ENCODE peak calls at places on chromosomes 3 and 15, in five cellular contexts. M, C, L, B and E are unnamed samples.
A peak's percentile ranks its signal among the peaks of the same experiment; 100 is the strongest.

GRCh38 chr3:190491533-190492054 is 22.3 kb upstream of the IL1RAP start:
- DNase-seq in C (no peak), B (no peak), L (no peak), M (no peak), E (no peak)

GRCh38 chr15:92914768-92915221 is 14.7 kb downstream of the CHD2 start:
- DNase-seq in C (no peak), M (no peak), B (no peak), L (no peak), E (no peak)

GRCh38 chr15:39767921-39768320 is 14.7 kb downstream of the FSIP1 start:
- DNase-seq in L (no peak), C (no peak), B (no peak), M (no peak), E (no peak)

GRCh38 chr3:156742401-156742800 is 68.0 kb downstream of the TIPARP start:
- DNase-seq in M (no peak), L (no peak), B (no peak), C (no peak), E (no peak)

GRCh38 chr3:194274424-194275085 is 76.6 kb downstream of the CPN2 start:
- DNase-seq in B (no peak), C (no peak), M (no peak), L (no peak), E (no peak)

GRCh38 chr15:93200448-93201226 is 111.6 kb upstream of the RGMA start:
- DNase-seq in C (no peak), M (no peak), L (no peak), B (no peak), E (no peak)

GRCh38 chr15:100170280-100170654 is 171.5 kb downstream of the ADAMTS17 start:
- DNase-seq in C (no peak), B (no peak), M (no peak), L (no peak), E (no peak)

GRCh38 chr3:159764211-159765024 is 224.2 kb upstream of the IL12A start:
- DNase-seq in C (peak; percentile 82), M (peak; percentile 46), L (no peak), B (peak; percentile 70), E (peak; percentile 85)

GRCh38 chr3:21785765-21786453 is 34.9 kb upstream of the ZNF385D start:
- DNase-seq in L (no peak), M (no peak), B (no peak), C (no peak), E (no peak)

GRCh38 chr3:25534007-25534406 is 105.9 kb downstream of the RARB start:
- DNase-seq in C (no peak), M (no peak), L (no peak), B (no peak), E (no peak)

DNA sequence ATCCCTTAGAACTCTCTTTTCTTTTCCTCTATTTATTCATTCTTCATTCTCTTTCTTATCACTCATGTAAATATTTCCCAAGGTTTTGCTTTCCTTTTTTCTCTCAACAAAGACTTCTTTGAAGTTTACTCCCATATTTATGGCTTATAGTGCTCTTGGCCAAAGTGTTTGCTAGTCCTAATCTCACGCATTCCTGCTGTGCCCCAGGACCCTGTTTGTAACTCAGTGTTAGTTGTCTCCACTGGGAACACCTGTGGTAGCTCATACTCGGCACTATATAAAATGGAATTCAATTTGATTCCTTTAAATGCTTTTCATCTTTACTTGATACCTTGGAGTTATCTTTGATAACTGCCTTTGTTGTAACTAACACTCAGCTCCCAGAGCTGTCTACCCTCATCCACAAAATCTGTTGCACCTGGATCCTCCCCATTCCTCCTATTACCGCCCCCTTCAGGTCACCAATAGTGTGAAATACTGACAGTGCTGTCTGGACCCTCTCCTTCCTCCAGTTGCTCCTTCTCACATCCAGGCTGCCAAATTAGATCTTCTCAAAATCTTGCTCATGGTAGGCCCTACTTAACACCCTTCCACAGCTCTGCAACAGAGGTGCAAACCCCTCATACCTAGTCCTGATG is 76.8 kb downstream of the TIGIT start:
- DNase-seq in M (no peak), C (no peak), L (no peak), B (no peak), E (no peak)
- TF ChIP-seq CTCF in M (no peak), C (peak; percentile 5), L (peak; percentile 32), B (peak; percentile 41), E (peak; percentile 50)

GRCh38 chr15:56017920-56018319 is 24.5 kb upstream of the NEDD4 start:
- DNase-seq in B (no peak), C (no peak), L (no peak), M (no peak), E (no peak)
- TF ChIP-seq CTCF in B (peak; percentile 21), C (no peak), L (peak; percentile 28), M (no peak), E (no peak)

GRCh38 chr3:66500575-66501482 is at the start of gene LRIG1:
- DNase-seq in L (peak; percentile 100), B (peak; percentile 99), M (peak; percentile 100), C (peak; percentile 99), E (peak; percentile 97)
- TF ChIP-seq CTCF in L (peak; percentile 74), B (no peak), M (no peak), C (no peak), E (peak; percentile 72)

GRCh38 chr3:45506751-45507391 is 87.7 kb upstream of the LIMD1 start:
- DNase-seq in L (no peak), C (no peak), B (no peak), M (no peak), E (no peak)

GRCh38 chr3:45508659-45509037 is 85.9 kb upstream of the LIMD1 start:
- DNase-seq in L (no peak), B (no peak), C (no peak), M (no peak), E (no peak)

GRCh38 chr3:45509038-45509767 is 85.3 kb upstream of the LIMD1 start:
- DNase-seq in C (peak; percentile 94), M (no peak), B (peak; percentile 97), L (no peak), E (peak; percentile 93)

GRCh38 chr3:45506084-45506483 is 88.5 kb upstream of the LIMD1 start:
- DNase-seq in C (no peak), B (no peak), L (no peak), M (no peak), E (no peak)

GRCh38 chr3:45507820-45508317 is 86.7 kb upstream of the LIMD1 start:
- DNase-seq in C (no peak), B (peak; percentile 78), M (peak; percentile 59), L (no peak), E (peak; percentile 13)
- TF ChIP-seq CTCF in C (peak; percentile 53), B (peak; percentile 83), M (peak; percentile 68), L (peak; percentile 84), E (peak; percentile 49)

DNA sequence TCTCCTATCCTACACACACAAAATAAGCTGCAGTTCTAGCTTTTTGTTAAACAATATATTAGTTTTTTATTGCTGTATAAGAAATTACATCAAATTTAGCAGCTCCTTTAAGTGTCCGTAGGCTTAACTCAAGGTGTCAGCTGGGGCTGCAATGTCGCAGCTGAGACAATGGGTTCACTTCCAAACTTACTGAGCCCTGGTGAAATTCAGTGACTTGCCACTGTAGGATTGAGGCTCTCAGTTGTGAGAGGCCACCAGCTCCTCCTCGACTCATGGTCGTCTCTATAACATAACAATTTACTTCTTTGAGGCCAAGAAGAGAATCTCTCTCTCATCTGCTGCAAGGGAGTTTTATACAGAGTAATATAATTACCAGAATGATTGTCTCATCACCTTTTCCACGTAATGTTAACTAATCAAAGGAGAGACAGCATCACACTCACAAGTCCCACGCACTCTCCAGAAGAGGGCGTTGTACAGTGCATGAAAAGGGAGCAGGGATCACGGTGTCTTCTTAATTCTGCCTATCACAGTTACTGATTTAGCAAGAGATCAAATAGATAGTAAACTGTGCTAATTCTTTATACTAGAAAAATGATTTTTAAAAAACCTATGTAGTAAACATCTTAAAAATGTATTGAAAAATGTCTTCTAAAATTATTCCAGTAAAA is 735.6 kb upstream of the GBE1 start:
- DNase-seq in B (no peak), C (no peak), L (no peak), M (no peak), E (no peak)
- TF ChIP-seq CTCF in B (no peak), C (no peak), L (peak; percentile 72), M (peak; percentile 50), E (no peak)

DNA sequence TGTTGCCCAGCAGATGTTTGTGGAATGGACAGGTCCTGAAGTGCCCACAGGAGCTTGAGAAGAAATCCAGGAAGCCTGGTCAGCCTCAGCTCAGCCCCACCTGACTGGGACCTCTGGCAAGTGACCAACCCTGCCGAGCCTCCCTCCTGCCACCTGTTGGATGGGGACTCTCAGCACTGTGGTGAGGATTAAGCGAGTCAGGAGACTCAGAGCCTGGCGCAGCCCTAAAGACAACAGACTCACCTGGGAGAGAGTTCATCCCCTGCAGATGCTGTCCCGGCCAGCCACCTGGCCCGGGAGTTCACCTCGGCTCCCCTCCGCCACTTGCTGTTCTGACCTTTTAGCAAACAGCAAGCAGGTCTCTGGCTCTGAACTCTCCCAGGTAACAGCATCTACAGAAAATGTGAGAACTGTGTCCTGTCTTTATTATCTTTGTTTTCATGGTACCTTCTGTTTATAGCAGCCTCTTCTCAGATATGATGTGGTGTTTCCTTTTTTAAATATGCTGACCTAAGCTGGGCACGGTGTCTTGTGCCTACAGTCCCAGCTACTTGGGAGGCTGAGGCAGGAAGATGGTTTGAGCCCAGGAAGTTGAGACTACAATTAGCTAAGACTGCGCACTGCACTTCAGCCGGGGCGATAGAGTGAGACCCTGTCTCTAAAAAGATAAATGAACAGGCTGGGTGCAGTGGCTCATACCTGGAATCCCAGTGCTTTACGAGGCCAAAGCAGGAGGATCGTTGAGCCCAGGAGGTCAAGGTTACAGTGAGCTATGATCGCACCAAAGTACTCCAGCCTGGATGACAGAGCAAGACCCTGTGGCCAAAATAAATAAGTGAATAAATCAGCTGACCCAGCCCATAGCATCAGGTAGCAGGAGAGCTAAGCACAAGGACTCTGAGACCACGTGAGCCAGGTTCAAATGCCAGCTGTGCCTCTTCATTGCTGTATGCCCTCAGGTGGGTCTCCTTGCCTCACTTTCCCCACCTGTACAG is 32.4 kb upstream of the SLC6A6 start:
- DNase-seq in L (no peak), C (no peak), M (no peak), B (no peak), E (no peak)
- TF ChIP-seq CTCF in L (no peak), C (no peak), M (no peak), B (peak; percentile 2), E (no peak)

GRCh38 chr3:121648219-121648958 is 12.3 kb downstream of the HCLS1 start:
- DNase-seq in C (no peak), M (no peak), L (no peak), B (no peak), E (no peak)
- TF ChIP-seq CTCF in C (no peak), M (no peak), L (peak; percentile 10), B (no peak), E (no peak)